ENCODE peak calls at places on chromosomes 12 and 14, in eight cellular contexts. M is dermis microvascular lymphatic vessel endothelial cell; K is fibroblast of the conjunctiva; I is OCI-M1; C is CD8-positive, alpha-beta memory T cell; F is hypothalamus; N is testis; S is activated naive CD4-positive, alpha-beta T cell treated with anti-CD3 and anti-CD28 coated beads, Interleukin-2, amount 10 ng/mL, durations not matched to agents 7 days and 5 days. O is an unnamed sample.

GRCh38 chr12:96720363-96720705 is 186.7 kb upstream of the NEDD1 start:
- DNase-seq in M (peak; percentile 38), K (no peak), I (peak; percentile 86), C (no peak), F (no peak), N (no peak), S (peak; percentile 53), O (peak; percentile 19)

GRCh38 chr12:24479131-24479530 is 469.8 kb downstream of the BCAT1 start:
- DNase-seq in M (no peak), K (no peak), I (no peak), C (no peak), F (no peak), N (no peak), S (no peak), O (no peak)

GRCh38 chr12:103852498-103852992 is 11.5 kb upstream of the NT5DC3 start:
- DNase-seq in M (peak; percentile 55), K (no peak), I (no peak), C (no peak), F (no peak), N (no peak), S (no peak), O (no peak)

GRCh38 chr14:35695647-35696046 is 113.4 kb downstream of the RALGAPA1 start:
- DNase-seq in M (peak; percentile 13), K (no peak), I (no peak), C (no peak), F (no peak), N (no peak), S (no peak), O (no peak)

GRCh38 chr14:87149583-87150354 is 843.2 kb downstream of the GALC start:
- DNase-seq in M (no peak), K (peak; percentile 56), I (no peak), C (no peak), F (no peak), N (no peak), S (no peak), O (no peak)

GRCh38 chr12:53996188-53996885 is 3.6 kb upstream of the HOXC9 start:
- DNase-seq in M (no peak), K (no peak), I (peak; percentile 52), C (no peak), F (no peak), N (no peak), S (no peak), O (no peak)

GRCh38 chr12:115035536-115036107 is 351.6 kb upstream of the TBX3 start:
- DNase-seq in M (no peak), K (no peak), I (no peak), C (no peak), F (no peak), N (no peak), S (no peak), O (no peak)

GRCh38 chr14:77638738-77639137 is 22.3 kb upstream of the SPTLC2 start:
- DNase-seq in M (peak; percentile 35), K (no peak), I (no peak), C (no peak), F (no peak), N (no peak), S (no peak), O (peak; percentile 97)

O was measured in ELR.